ENCODE peak calls at places on chromosomes 6 and 20, in ten cellular contexts. G, B, U, Z, Q, H, L, X, R and C are unnamed samples.
A peak's percentile ranks its signal among the peaks of the same experiment; 100 is the strongest.

GRCh38 chr6:829646-830045 is 136.7 kb upstream of the EXOC2 start:
- DNase-seq in G (no peak), B (no peak), U (no peak), Z (no peak), Q (peak; percentile 32), H (no peak), L (no peak), X (no peak), R (no peak), C (no peak)

GRCh38 chr6:170282512-170283158 is 8.2 kb downstream of the DLL1 start:
- DNase-seq in G (no peak), B (no peak), U (no peak), Z (no peak), Q (no peak), H (no peak), L (no peak), X (no peak), R (no peak), C (peak; percentile 55)

GRCh38 chr6:164216368-164216767 is 801.9 kb downstream of the QKI start:
- DNase-seq in G (no peak), B (no peak), U (no peak), Z (no peak), Q (no peak), H (no peak), L (no peak), X (no peak), R (no peak), C (no peak)

GRCh38 chr6:12483712-12484111 is 193.6 kb downstream of the EDN1 start:
- DNase-seq in G (no peak), B (no peak), U (no peak), Z (peak; percentile 62), Q (peak; percentile 91), H (no peak), L (peak; percentile 57), X (no peak), R (peak; percentile 93), C (no peak)

GRCh38 chr6:54861846-54862616 is 15.5 kb downstream of the FAM83B start:
- DNase-seq in G (no peak), B (no peak), U (no peak), Z (no peak), Q (no peak), H (no peak), L (no peak), X (no peak), R (no peak), C (no peak)

GRCh38 chr6:5866547-5867051 is 140.1 kb downstream of the NRN1 start:
- DNase-seq in G (no peak), B (no peak), U (no peak), Z (peak; percentile 5), Q (peak; percentile 65), H (no peak), L (no peak), X (no peak), R (peak; percentile 21), C (no peak)

GRCh38 chr6:147003186-147003585 is 201.0 kb upstream of the STXBP5 start:
- DNase-seq in G (no peak), B (no peak), U (no peak), Z (peak; percentile 39), Q (no peak), H (no peak), L (no peak), X (no peak), R (no peak), C (no peak)

GRCh38 chr6:33980176-33980805 is 165.6 kb downstream of the GRM4 start:
- DNase-seq in G (no peak), B (no peak), U (peak; percentile 49), Z (no peak), Q (no peak), H (no peak), L (no peak), X (no peak), R (no peak), C (peak; percentile 45)

GRCh38 chr20:49167811-49168507 is 20.2 kb downstream of the STAU1 start:
- DNase-seq in G (no peak), B (peak; percentile 19), U (no peak), Z (peak; percentile 32), Q (no peak), H (no peak), L (no peak), X (no peak), R (peak; percentile 17), C (no peak)

GRCh38 chr6:79001415-79001814 is 76.6 kb downstream of the PHIP start:
- DNase-seq in G (no peak), B (no peak), U (no peak), Z (no peak), Q (no peak), H (no peak), L (no peak), X (no peak), R (no peak), C (no peak)

GRCh38 chr20:63115651-63116411 is 100.1 kb downstream of the YTHDF1 start:
- DNase-seq in G (no peak), B (no peak), U (no peak), Z (no peak), Q (no peak), H (no peak), L (no peak), X (no peak), R (no peak), C (peak; percentile 37)

GRCh38 chr20:43388267-43389081 is 69.2 kb upstream of the SRSF6 start:
- DNase-seq in G (peak; percentile 90), B (peak; percentile 78), U (no peak), Z (peak; percentile 89), Q (no peak), H (no peak), L (no peak), X (no peak), R (no peak), C (no peak)

GRCh38 chr6:13383280-13384163 is 55.2 kb upstream of the TBC1D7 start:
- DNase-seq in G (no peak), B (no peak), U (no peak), Z (peak; percentile 77), Q (peak; percentile 69), H (no peak), L (peak; percentile 67), X (no peak), R (no peak), C (no peak)

GRCh38 chr6:13558718-13559117 is 15.7 kb upstream of the SIRT5 start:
- DNase-seq in G (no peak), B (no peak), U (no peak), Z (no peak), Q (no peak), H (no peak), L (no peak), X (no peak), R (no peak), C (no peak)

GRCh38 chr6:24702720-24703282 is 16.2 kb downstream of the C6orf62 start:
- DNase-seq in G (no peak), B (no peak), U (no peak), Z (no peak), Q (no peak), H (no peak), L (no peak), X (no peak), R (no peak), C (no peak)

GRCh38 chr6:90326404-90327057 is 29.9 kb upstream of the BACH2 start:
- DNase-seq in G (no peak), B (no peak), U (no peak), Z (no peak), Q (no peak), H (no peak), L (no peak), X (no peak), R (no peak), C (no peak)

GRCh38 chr20:14235355-14235754 is 102.1 kb downstream of the FLRT3 start:
- DNase-seq in G (no peak), B (no peak), U (no peak), Z (peak; percentile 21), Q (peak; percentile 71), H (no peak), L (no peak), X (no peak), R (peak; percentile 54), C (no peak)

GRCh38 chr6:29797120-29797519 is 30.5 kb upstream of the HLA-G start:
- DNase-seq in G (no peak), B (no peak), U (no peak), Z (peak; percentile 33), Q (peak; percentile 97), H (no peak), L (no peak), X (no peak), R (peak; percentile 91), C (no peak)

DNA sequence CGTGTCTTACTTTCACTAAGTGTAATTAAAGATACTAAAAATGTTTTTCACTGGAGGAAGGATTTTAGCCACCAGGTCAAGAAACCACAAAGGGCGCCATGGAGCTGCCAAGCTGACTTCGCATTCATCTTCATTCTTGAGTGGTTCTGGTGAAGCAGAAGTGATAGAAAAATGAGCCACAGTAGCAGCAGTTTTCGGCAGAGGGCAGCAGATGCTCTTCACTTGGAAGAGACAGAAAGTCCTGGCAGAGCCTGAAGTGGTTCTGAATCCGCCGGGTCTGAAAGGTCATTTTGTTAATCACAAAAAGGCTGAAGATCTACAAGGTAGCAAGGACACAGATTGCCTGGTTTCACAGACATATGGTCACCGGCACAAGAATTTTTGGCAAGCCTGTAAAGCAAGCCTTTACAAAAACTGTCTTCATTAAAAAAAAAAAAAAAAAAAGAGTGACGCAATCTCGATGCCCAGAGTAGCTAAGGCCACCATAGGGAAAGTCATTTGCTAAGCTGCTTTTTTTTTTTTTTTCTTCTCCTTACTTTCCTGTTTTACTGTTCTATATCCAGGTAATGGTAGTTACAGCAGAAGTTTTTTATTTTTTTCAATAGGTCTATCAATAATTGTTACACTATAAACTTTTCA is 345.1 kb upstream of the AGPAT4 start:
- DNase-seq in G (peak; percentile 74), B (peak; percentile 17), U (no peak), Z (peak; percentile 61), Q (peak; percentile 35), H (no peak), L (no peak), X (no peak), R (no peak), C (no peak)
- TF ChIP-seq CTCF in G (peak; percentile 69), B (no peak), U (no peak), Z (peak; percentile 43), Q (peak; percentile 36), H (no peak), L (no peak), X (peak; percentile 5), R (peak; percentile 17), C (peak; percentile 64)

GRCh38 chr20:3751284-3751663 is 16.3 kb downstream of the ADISSP start:
- DNase-seq in G (no peak), B (no peak), U (no peak), Z (no peak), Q (no peak), H (no peak), L (no peak), X (peak; percentile 42), R (no peak), C (no peak)
- TF ChIP-seq CTCF in G (no peak), B (no peak), U (no peak), Z (no peak), Q (no peak), H (no peak), L (no peak), X (no peak), R (no peak), C (no peak)

GRCh38 chr6:25961619-25962367 is 809 bp upstream of the TRIM38 start:
- DNase-seq in G (no peak), B (no peak), U (no peak), Z (no peak), Q (no peak), H (no peak), L (peak; percentile 13), X (no peak), R (no peak), C (no peak)
- TF ChIP-seq CTCF in G (no peak), B (no peak), U (no peak), Z (no peak), Q (no peak), H (no peak), L (peak; percentile 16), X (no peak), R (no peak), C (no peak)

GRCh38 chr20:11585752-11586352 is 331.8 kb upstream of the BTBD3 start:
- DNase-seq in G (peak; percentile 43), B (no peak), U (no peak), Z (peak; percentile 27), Q (peak; percentile 24), H (no peak), L (no peak), X (no peak), R (peak; percentile 1), C (no peak)
- TF ChIP-seq CTCF in G (peak; percentile 51), B (no peak), U (no peak), Z (peak; percentile 33), Q (peak; percentile 42), H (no peak), L (no peak), X (no peak), R (peak; percentile 56), C (peak; percentile 25)